ENCODE peak calls at places on chromosome 12, in five cellular contexts. B is NCI-H1092 treated with DMSO at 0.1 percent for 48 hours, O is HEK293T, W is RPMI7951, V is GM20000. N is an unnamed sample.

GRCh38 chr12:7068240-7068993 is 7.9 kb downstream of the C1S start:
- DNase-seq in B (no peak), O (no peak), W (no peak), V (no peak), N (peak)

GRCh38 chr12:3757261-3757660 is 4.4 kb upstream of the CRACR2A start:
- DNase-seq in B (peak), O (no peak), W (no peak), V (no peak), N (no peak)

GRCh38 chr12:113747048-113747447 is 219.1 kb downstream of the RBM19 start:
- DNase-seq in B (no peak), O (peak), W (no peak), V (no peak), N (no peak)

GRCh38 chr12:77973579-77973978 is 142.9 kb downstream of the NAV3 start:
- DNase-seq in B (no peak), O (no peak), W (no peak), V (no peak), N (no peak)

GRCh38 chr12:28807535-28807934 is 341.5 kb upstream of the FAR2 start:
- DNase-seq in B (no peak), O (no peak), W (no peak), V (no peak), N (no peak)

GRCh38 chr12:65960820-65961691 is 136.8 kb downstream of the HMGA2 start:
- DNase-seq in B (no peak), O (no peak), W (no peak), V (no peak), N (no peak)

GRCh38 chr12:131618303-131618658 is 92.6 kb upstream of the SFSWAP start:
- DNase-seq in B (no peak), O (no peak), W (no peak), V (no peak), N (no peak)

GRCh38 chr12:121364657-121365265 is 12.6 kb upstream of the ANAPC5 start:
- DNase-seq in B (no peak), O (no peak), W (peak), V (no peak), N (no peak)

GRCh38 chr12:85683051-85683450 is 153.2 kb downstream of the RASSF9 start:
- DNase-seq in B (no peak), O (no peak), W (no peak), V (no peak), N (no peak)

GRCh38 chr12:29288031-29288430 is 92.9 kb downstream of the ERGIC2 start:
- DNase-seq in B (no peak), O (no peak), W (no peak), V (no peak), N (no peak)

GRCh38 chr12:2240984-2241383 is 188.2 kb downstream of the CACNA1C start:
- DNase-seq in B (no peak), O (no peak), W (no peak), V (no peak), N (no peak)

GRCh38 chr12:10214131-10214876 is 1.6 kb downstream of the GABARAPL1 start:
- DNase-seq in B (no peak), O (peak), W (peak), V (no peak), N (no peak)

GRCh38 chr12:51863363-51863920 is 14.9 kb upstream of the FIGNL2 start:
- DNase-seq in B (no peak), O (no peak), W (no peak), V (no peak), N (peak)

GRCh38 chr12:93592641-93593396 is 20.3 kb downstream of the SOCS2 start:
- DNase-seq in B (no peak), O (no peak), W (no peak), V (no peak), N (no peak)

GRCh38 chr12:52121848-52122838 is 42.6 kb downstream of the SMIM41 start:
- DNase-seq in B (peak), O (peak), W (peak), V (peak), N (peak)

GRCh38 chr12:79373896-79374499 is 316.8 kb downstream of the PAWR start:
- DNase-seq in B (no peak), O (peak), W (peak), V (peak), N (peak)